ENCODE peak calls at places on chromosome 16, in eight cellular contexts. X is cardiac muscle cell, J is transverse colon, Q is coronary artery, G is body of pancreas, L is H9, Z is MM.1S, S is right lobe of liver. U is an unnamed sample.

GRCh38 chr16:58032710-58033293 is 7.2 kb downstream of the MMP15 start:
- DNase-seq in X (peak), L (no peak), G (peak), S (peak), Q (no peak), J (no peak), Z (no peak), U (no peak)

GRCh38 chr16:3173892-3174617 is 13.9 kb upstream of the OR1F1 start:
- DNase-seq in S (no peak), G (no peak), Z (peak), X (peak), Q (no peak), L (peak), J (no peak), U (no peak)

GRCh38 chr16:46748775-46749705 is 896 bp upstream of the MYLK3 start:
- DNase-seq in Z (no peak), J (no peak), L (no peak), G (no peak), S (no peak), Q (peak), X (peak), U (no peak)

GRCh38 chr16:23691483-23692189 is 12.9 kb downstream of the PLK1 start:
- DNase-seq in G (no peak), S (no peak), L (no peak), Z (no peak), J (no peak), Q (no peak), X (no peak), U (peak)

GRCh38 chr16:88687254-88687576 is 908 bp upstream of the SNAI3 start:
- DNase-seq in G (no peak), L (no peak), J (no peak), S (no peak), Z (no peak), Q (no peak), X (no peak), U (no peak)

GRCh38 chr16:14168146-14168545 is 97.0 kb downstream of the MRTFB start:
- DNase-seq in G (no peak), S (no peak), X (no peak), Z (no peak), J (no peak), L (no peak), Q (no peak), U (no peak)

GRCh38 chr16:56939801-56940200 is 7.9 kb downstream of the HERPUD1 start:
- DNase-seq in J (no peak), L (no peak), G (no peak), S (no peak), X (no peak), Q (no peak), Z (peak), U (no peak)

GRCh38 chr16:64311241-64311640 is 810.6 kb downstream of the CDH11 start:
- DNase-seq in S (no peak), Z (no peak), J (no peak), G (no peak), L (no peak), Q (no peak), X (no peak), U (no peak)

GRCh38 chr16:88561485-88562369 is 8.5 kb upstream of the ZC3H18 start:
- DNase-seq in S (peak), Z (peak), G (peak), X (peak), Q (no peak), L (peak), J (peak), U (peak)

GRCh38 chr16:87416826-87417471 is 24.8 kb downstream of the MAP1LC3B start:
- DNase-seq in L (no peak), J (peak), Q (no peak), S (no peak), X (no peak), G (peak), Z (no peak), U (no peak)

GRCh38 chr16:10635367-10636021 is 55.1 kb upstream of the EMP2 start:
- DNase-seq in L (no peak), J (no peak), G (no peak), Q (no peak), X (no peak), Z (no peak), S (no peak), U (no peak)

GRCh38 chr16:12868169-12868568 is 33.2 kb upstream of the SHISA9 start:
- DNase-seq in G (no peak), S (no peak), Q (no peak), Z (no peak), L (no peak), J (no peak), X (no peak), U (no peak)

GRCh38 chr16:10762336-10762995 is 18.8 kb downstream of the NUBP1 start:
- DNase-seq in S (no peak), L (no peak), J (no peak), Z (no peak), Q (no peak), G (no peak), X (no peak), U (no peak)

GRCh38 chr16:4879049-4879448 is 31.8 kb downstream of the UBN1 start:
- DNase-seq in S (no peak), J (no peak), G (no peak), Z (no peak), L (no peak), Q (no peak), X (no peak), U (no peak)

GRCh38 chr16:35795361-35796029 is 2336.1 kb downstream of the TP53TG3F start:
- DNase-seq in S (no peak), Q (no peak), J (no peak), X (no peak), Z (peak), G (no peak), L (no peak), U (no peak)

GRCh38 chr16:52384378-52384777 is 162.6 kb downstream of the TOX3 start:
- DNase-seq in J (no peak), Q (no peak), L (no peak), X (no peak), Z (no peak), S (no peak), G (no peak), U (no peak)

GRCh38 chr16:71297252-71297651 is 8.1 kb upstream of the CMTR2 start:
- DNase-seq in L (no peak), Z (no peak), X (no peak), J (no peak), S (no peak), Q (no peak), G (peak), U (no peak)

GRCh38 chr16:89923640-89924297 is 627 bp downstream of the TUBB3 start:
- DNase-seq in J (no peak), L (peak), S (no peak), Q (no peak), G (no peak), X (no peak), Z (no peak), U (no peak)

GRCh38 chr16:74867281-74867849 is 92.7 kb upstream of the FA2H start:
- DNase-seq in L (peak), G (peak), S (no peak), J (no peak), Q (no peak), X (no peak), Z (no peak), U (no peak)

GRCh38 chr16:77531741-77532140 is 96.9 kb upstream of the ADAMTS18 start:
- DNase-seq in X (no peak), L (no peak), J (no peak), Q (no peak), G (no peak), S (no peak), Z (no peak), U (no peak)

GRCh38 chr16:11016524-11016988 is 72.2 kb downstream of the CLEC16A start:
- DNase-seq in Z (no peak), G (no peak), Q (no peak), J (no peak), L (no peak), S (no peak), X (no peak), U (no peak)

GRCh38 chr16:29158031-29158430 is 173.2 kb downstream of the LAT start:
- DNase-seq in J (no peak), Z (no peak), Q (no peak), L (no peak), S (peak), X (no peak), G (no peak), U (no peak)

GRCh38 chr16:29154100-29154499 is 169.2 kb downstream of the LAT start:
- DNase-seq in Z (no peak), X (no peak), G (no peak), J (no peak), Q (no peak), L (no peak), S (no peak), U (no peak)

GRCh38 chr16:29154676-29155121 is 169.8 kb downstream of the LAT start:
- DNase-seq in Q (no peak), G (no peak), S (no peak), J (no peak), Z (no peak), L (no peak), X (no peak), U (no peak)

GRCh38 chr16:29151317-29151716 is 166.5 kb downstream of the LAT start:
- DNase-seq in J (no peak), X (no peak), G (no peak), Z (no peak), L (no peak), S (no peak), Q (no peak), U (no peak)

GRCh38 chr16:29156511-29156910 is 171.7 kb downstream of the LAT start:
- DNase-seq in Z (no peak), G (no peak), Q (no peak), S (no peak), X (no peak), L (no peak), J (no peak), U (no peak)
- H3K27ac ChIP-seq in Z (no peak), G (no peak), Q (peak), S (peak), X (no peak), L (peak), J (peak), U (peak)

GRCh38 chr16:49400611-49401010 is 27.0 kb downstream of the C16orf78 start:
- DNase-seq in X (no peak), J (no peak), Z (no peak), G (no peak), S (no peak), L (no peak), Q (no peak), U (no peak)
- TF ChIP-seq CTCF in X (no peak), J (no peak), Z (no peak), G (no peak), S (no peak), L (no peak), Q (no peak), U (no peak)

GRCh38 chr16:85524365-85524629 is 88.8 kb upstream of the GSE1 start:
- DNase-seq in L (no peak), Z (no peak), S (no peak), X (no peak), Q (no peak), J (no peak), G (no peak), U (no peak)

GRCh38 chr16:85527042-85527766 is 85.9 kb upstream of the GSE1 start:
- DNase-seq in G (no peak), J (no peak), X (no peak), Z (no peak), S (peak), L (no peak), Q (no peak), U (no peak)

GRCh38 chr16:85524630-85525463 is 88.3 kb upstream of the GSE1 start:
- DNase-seq in Q (no peak), X (no peak), S (peak), G (peak), J (no peak), L (no peak), Z (no peak), U (peak)

GRCh38 chr16:85526132-85526731 is 86.9 kb upstream of the GSE1 start:
- DNase-seq in S (no peak), Z (no peak), J (no peak), X (no peak), L (no peak), G (no peak), Q (no peak), U (no peak)

DNA sequence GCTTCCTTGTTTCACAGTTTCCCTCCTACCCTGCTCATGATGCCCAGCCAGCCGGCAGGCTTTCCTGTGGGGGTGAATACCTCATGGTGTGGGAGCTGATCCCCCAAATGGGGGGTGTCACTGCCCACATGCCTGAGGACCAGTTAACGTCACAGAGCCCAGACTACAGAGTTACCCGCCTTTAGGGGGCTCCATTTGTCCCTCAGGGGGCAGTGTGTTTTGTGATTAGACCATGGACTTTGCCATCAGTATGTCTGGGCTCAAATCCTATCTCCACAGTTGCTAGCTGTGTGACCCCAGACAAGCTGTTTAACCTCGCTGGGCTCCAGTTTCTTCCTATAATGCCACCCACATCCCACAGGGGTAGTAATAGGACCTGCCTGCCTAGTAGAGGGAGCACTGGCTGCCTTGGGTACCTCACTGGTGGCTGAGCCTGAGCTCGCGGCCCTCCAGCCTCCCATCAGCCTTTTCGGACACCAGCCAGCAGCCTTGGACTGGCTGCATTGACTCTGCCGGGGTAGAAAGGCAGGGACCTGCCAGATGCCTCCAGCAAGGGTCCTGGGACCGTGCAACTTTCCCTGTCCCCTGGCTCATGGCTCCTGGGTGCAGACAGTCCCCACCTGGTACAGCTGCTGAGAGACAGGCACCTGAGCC is 87.5 kb upstream of the GSE1 start:
- DNase-seq in L (no peak), J (no peak), S (no peak), G (no peak), Z (no peak), X (no peak), Q (no peak), U (no peak)
- H3K27ac ChIP-seq in L (no peak), J (no peak), S (peak), G (no peak), Z (no peak), X (peak), Q (no peak), U (peak)

DNA sequence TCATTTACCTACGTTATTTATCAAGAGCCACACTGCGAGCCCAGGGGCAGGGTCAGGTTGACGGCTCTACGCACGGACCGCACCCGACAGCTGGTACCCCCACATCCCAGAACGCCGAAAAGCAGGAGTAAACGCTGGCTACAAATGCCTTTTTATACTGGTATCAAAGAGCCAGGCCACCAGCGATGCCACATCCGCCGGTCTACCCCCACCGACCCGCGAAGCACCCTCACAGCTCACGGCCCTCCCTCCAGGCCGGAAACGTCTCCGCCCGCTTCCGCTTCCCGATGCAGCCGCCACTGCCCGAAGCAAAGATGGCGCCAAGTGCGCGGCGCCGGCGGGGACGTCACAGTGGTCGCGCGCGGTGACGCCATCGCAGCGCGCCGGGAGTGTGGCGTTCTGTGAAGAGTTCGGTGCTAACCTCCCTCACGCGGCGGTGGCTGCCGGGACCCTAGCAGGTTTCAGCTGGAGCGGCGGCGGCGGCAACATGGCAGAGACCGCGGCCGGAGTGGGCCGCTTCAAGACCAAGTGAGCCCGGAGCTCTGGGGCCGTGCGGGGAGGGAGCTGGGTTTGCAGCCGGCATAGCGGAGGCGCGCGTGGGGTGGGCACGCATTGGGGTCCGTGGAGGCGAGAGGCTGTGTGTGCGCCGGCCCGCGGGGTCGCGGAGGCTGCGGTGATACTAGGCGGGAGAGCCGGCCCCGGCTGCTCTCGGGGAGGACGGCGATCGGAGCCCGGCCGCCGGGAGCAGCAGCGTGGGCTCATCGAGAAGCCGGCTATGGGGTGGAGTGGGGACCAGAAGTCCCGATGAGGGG is at the start of gene TBL3:
- DNase-seq in S (peak), Q (peak), X (peak), J (peak), Z (peak), L (peak), G (peak), U (peak)
- TF ChIP-seq CTCF in S (no peak), Q (no peak), X (no peak), J (no peak), Z (no peak), L (no peak), G (no peak), U (no peak)

DNA sequence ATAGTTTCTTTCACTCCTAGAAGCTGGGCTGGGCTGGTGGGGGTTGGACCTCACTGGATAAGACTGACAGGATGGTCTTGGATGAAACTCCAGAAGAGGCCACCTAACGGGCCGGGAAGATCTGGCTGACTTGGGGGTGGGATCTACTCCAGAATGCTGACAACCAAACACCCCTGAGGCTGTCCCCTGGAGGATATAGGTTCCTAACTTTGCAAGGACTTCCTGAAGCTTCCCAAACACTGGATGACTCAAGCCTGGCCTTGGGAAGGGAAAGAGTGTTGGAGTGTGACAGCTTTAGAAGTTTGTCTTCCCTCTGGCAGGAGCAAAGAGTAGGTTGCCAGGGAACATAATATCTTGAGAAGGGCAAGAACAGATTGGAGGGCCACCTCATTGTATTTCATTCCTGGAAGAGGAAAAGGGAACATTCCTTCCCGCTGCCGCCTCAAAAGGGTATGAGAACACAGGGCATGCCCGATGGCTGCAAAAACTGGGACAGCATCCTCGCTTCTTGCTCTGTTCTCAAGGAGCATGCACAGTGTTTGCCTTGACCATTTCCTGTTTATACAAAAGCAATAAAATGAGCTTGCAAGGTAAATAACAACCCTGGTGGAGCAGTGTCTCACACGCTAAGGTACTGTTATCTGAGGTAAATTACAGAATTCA is 6.8 kb upstream of the CYB5B start:
- DNase-seq in L (peak), G (no peak), Z (no peak), X (no peak), S (no peak), J (no peak), Q (no peak), U (no peak)
- H3K27ac ChIP-seq in L (no peak), G (no peak), Z (no peak), X (peak), S (no peak), J (peak), Q (no peak), U (peak)

DNA sequence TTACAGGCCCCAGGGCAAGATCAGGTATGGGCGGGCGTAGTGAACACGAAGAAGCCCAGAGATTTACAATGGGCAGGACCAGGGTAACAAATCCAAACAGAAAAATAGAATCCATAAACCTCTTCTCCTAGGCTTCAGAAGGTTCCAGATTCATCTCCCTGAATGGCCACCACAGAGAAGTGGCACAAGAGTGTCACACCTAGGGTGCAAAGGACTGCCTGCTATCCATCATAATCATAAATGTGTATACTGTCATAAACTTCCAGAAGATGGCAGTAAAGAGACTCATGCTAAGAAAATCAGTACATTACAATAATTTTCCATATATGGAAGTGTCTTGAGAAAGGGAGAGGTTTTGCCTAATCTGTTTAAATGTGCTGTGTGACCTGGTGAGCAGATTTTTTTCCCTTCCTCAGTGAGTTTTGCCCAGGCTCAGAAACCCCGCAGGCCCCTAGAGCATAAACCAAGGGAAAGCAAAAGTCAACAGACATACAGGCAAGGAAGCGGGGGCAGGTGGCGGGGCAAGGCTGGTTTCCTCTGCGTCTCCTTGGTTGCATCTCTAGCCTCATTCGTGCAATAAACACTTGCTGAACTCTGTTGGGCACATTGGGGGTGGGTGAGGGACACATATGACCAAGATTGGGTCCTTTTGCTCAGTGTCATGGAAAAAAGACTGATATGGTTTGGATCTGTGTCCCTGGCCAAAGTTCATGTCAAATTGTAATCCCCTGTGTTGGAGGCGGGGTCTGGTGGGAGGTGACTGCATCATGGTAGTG is 92.0 kb upstream of the CDH5 start:
- DNase-seq in J (no peak), X (no peak), G (no peak), Q (peak), S (no peak), L (peak), Z (peak), U (no peak)
- TF ChIP-seq CTCF in J (no peak), X (peak), G (peak), Q (no peak), S (peak), L (peak), Z (peak), U (peak)

U was measured in RWPE1.